ENCODE peak calls at places on chromosomes 7 and 10, in four cellular contexts. One of them, this sample, is unnamed.

GRCh38 chr10:44390585-44391072 is 5.7 kb upstream of the CXCL12 start:
- DNase-seq in naive thymus-derived CD4-positive, alpha-beta T cell: no peak
- DNase-seq in cardiac fibroblast: peak
- DNase-seq in A549: no peak
- DNase-seq in this sample: no peak

GRCh38 chr10:123993534-123994416 is 99.6 kb downstream of the CHST15 start:
- DNase-seq in A549: no peak
- DNase-seq in cardiac fibroblast: no peak
- DNase-seq in naive thymus-derived CD4-positive, alpha-beta T cell: no peak
- DNase-seq in this sample: no peak

GRCh38 chr10:132452651-132453469 is 55.9 kb downstream of the PWWP2B start:
- DNase-seq in cardiac fibroblast: peak
- DNase-seq in A549: peak
- DNase-seq in naive thymus-derived CD4-positive, alpha-beta T cell: peak
- DNase-seq in this sample: peak

GRCh38 chr10:6348091-6348862 is 145.5 kb downstream of the PFKFB3 start:
- DNase-seq in A549: no peak
- DNase-seq in cardiac fibroblast: no peak
- DNase-seq in naive thymus-derived CD4-positive, alpha-beta T cell: peak
- DNase-seq in this sample: no peak

GRCh38 chr10:6200588-6201510 is 1.9 kb upstream of the PFKFB3 start:
- DNase-seq in cardiac fibroblast: no peak
- DNase-seq in naive thymus-derived CD4-positive, alpha-beta T cell: peak
- DNase-seq in A549: no peak
- DNase-seq in this sample: no peak

GRCh38 chr7:103094102-103094501 is 19.2 kb downstream of the ARMC10 start:
- DNase-seq in A549: no peak
- DNase-seq in cardiac fibroblast: peak
- DNase-seq in naive thymus-derived CD4-positive, alpha-beta T cell: no peak
- DNase-seq in this sample: peak

GRCh38 chr10:3783721-3784432 is 1.1 kb downstream of the KLF6 start:
- DNase-seq in naive thymus-derived CD4-positive, alpha-beta T cell: peak
- DNase-seq in A549: no peak
- DNase-seq in cardiac fibroblast: peak
- DNase-seq in this sample: peak

GRCh38 chr7:44104880-44105771 is 981 bp downstream of the AEBP1 start:
- DNase-seq in A549: no peak
- DNase-seq in cardiac fibroblast: peak
- DNase-seq in naive thymus-derived CD4-positive, alpha-beta T cell: no peak
- DNase-seq in this sample: peak

GRCh38 chr10:101749033-101749432 is 26.9 kb downstream of the FGF8 start:
- DNase-seq in naive thymus-derived CD4-positive, alpha-beta T cell: no peak
- DNase-seq in A549: no peak
- DNase-seq in cardiac fibroblast: peak
- DNase-seq in this sample: peak

GRCh38 chr7:28955723-28956607 is 2.2 kb downstream of the TRIL start:
- DNase-seq in naive thymus-derived CD4-positive, alpha-beta T cell: no peak
- DNase-seq in A549: peak
- DNase-seq in cardiac fibroblast: peak
- DNase-seq in this sample: peak

GRCh38 chr7:143490719-143491306 is 13.1 kb downstream of the TAS2R41 start:
- DNase-seq in naive thymus-derived CD4-positive, alpha-beta T cell: no peak
- DNase-seq in A549: no peak
- DNase-seq in cardiac fibroblast: peak
- DNase-seq in this sample: peak

DNA sequence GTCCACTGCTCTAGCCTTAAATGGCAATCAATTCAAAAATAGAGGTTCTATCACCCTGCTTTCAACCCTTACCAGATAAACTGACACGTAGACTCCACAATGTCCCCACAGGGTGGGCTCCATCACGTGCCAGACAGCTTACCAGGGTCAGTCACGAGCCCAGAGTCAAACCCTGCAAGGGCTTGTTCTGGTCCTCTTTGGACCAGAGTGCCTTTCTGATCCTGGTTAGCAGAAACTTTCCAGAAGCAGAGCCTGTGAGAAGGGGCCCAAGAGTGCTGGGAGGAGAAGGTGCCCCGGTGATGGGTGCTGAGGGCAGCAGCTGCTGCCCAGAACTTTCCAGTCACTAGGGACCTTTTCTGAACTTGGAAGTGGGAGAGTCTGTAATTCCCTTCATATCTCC is 354 bp upstream of the GIMAP5 start:
- DNase-seq in naive thymus-derived CD4-positive, alpha-beta T cell: no peak
- DNase-seq in A549: no peak
- DNase-seq in cardiac fibroblast: no peak
- DNase-seq in this sample: no peak
- H3K4me3 ChIP-seq in naive thymus-derived CD4-positive, alpha-beta T cell: peak
- H3K4me3 ChIP-seq in A549: no peak
- H3K4me3 ChIP-seq in cardiac fibroblast: no peak
- H3K4me3 ChIP-seq in this sample: no peak

DNA sequence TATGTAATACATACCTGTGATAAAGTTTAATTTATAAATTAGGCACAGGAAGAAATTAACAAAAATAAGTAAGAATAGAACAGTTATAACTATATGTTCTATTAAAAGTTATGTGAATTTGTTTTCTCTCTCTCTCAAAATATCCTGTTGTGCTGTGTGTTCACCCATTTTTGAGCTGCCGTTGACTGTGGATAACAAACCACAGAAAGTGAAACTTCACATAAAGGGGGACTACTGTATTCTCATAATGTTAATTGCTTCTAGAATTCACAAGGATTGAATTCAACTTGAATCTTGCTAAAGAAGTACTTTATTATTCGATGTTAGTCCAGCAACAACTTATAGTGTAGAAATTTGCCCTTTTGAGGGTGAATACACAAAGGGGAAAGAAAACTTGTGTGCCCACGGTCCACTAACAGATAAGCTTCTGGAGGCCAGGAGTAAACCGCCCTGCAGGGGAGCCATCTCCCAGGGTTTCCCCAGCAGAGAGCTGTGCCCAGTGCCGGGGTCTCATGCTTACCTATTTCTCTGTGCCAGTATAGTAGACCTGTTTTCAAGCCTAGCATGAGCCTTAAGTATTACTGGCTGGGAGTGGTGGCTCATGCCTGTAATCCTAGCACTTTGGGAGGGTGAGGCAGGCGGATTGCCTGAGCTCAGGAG is 87.1 kb downstream of the KAT6B start:
- DNase-seq in naive thymus-derived CD4-positive, alpha-beta T cell: no peak
- DNase-seq in A549: no peak
- DNase-seq in cardiac fibroblast: no peak
- DNase-seq in this sample: no peak
- H3K4me3 ChIP-seq in naive thymus-derived CD4-positive, alpha-beta T cell: no peak
- H3K4me3 ChIP-seq in A549: no peak
- H3K4me3 ChIP-seq in cardiac fibroblast: no peak
- H3K4me3 ChIP-seq in this sample: no peak

DNA sequence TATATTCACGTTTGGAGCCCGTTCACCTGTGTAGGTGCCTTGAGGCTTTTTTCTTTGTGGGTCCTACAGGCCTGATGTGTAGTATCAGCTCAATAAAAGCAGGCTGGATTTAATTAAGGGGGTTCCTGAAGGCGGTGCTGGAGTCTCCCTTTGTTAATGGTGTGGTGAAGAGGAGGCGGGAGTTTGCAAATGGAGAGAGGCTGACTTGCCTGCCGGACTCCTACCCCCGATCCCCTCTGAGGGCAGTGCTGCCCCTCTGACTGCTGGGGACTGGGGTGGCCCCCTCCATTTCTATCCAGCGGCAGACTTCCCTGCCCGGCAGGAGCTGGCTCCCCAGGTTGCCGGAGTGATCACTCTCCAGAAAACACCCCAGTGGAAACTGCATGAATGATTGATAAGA is 45.1 kb downstream of the ZMIZ1 start:
- DNase-seq in cardiac fibroblast: no peak
- DNase-seq in A549: no peak
- DNase-seq in naive thymus-derived CD4-positive, alpha-beta T cell: no peak
- DNase-seq in this sample: no peak
- H3K4me3 ChIP-seq in cardiac fibroblast: no peak
- H3K4me3 ChIP-seq in A549: no peak
- H3K4me3 ChIP-seq in naive thymus-derived CD4-positive, alpha-beta T cell: no peak
- H3K4me3 ChIP-seq in this sample: no peak

GRCh38 chr10:22333667-22334282 is 11.5 kb upstream of the SPAG6 start:
- DNase-seq in naive thymus-derived CD4-positive, alpha-beta T cell: no peak
- DNase-seq in A549: no peak
- DNase-seq in cardiac fibroblast: no peak
- DNase-seq in this sample: no peak

GRCh38 chr10:22329150-22329549 is 8.3 kb downstream of the BMI1 start:
- DNase-seq in cardiac fibroblast: no peak
- DNase-seq in naive thymus-derived CD4-positive, alpha-beta T cell: no peak
- DNase-seq in A549: no peak
- DNase-seq in this sample: no peak

GRCh38 chr10:22333167-22333566 is 12.1 kb upstream of the SPAG6 start:
- DNase-seq in cardiac fibroblast: no peak
- DNase-seq in A549: no peak
- DNase-seq in naive thymus-derived CD4-positive, alpha-beta T cell: peak
- DNase-seq in this sample: no peak

GRCh38 chr10:22334414-22335203 is 10.7 kb upstream of the SPAG6 start:
- DNase-seq in A549: no peak
- DNase-seq in naive thymus-derived CD4-positive, alpha-beta T cell: no peak
- DNase-seq in cardiac fibroblast: no peak
- DNase-seq in this sample: peak

DNA sequence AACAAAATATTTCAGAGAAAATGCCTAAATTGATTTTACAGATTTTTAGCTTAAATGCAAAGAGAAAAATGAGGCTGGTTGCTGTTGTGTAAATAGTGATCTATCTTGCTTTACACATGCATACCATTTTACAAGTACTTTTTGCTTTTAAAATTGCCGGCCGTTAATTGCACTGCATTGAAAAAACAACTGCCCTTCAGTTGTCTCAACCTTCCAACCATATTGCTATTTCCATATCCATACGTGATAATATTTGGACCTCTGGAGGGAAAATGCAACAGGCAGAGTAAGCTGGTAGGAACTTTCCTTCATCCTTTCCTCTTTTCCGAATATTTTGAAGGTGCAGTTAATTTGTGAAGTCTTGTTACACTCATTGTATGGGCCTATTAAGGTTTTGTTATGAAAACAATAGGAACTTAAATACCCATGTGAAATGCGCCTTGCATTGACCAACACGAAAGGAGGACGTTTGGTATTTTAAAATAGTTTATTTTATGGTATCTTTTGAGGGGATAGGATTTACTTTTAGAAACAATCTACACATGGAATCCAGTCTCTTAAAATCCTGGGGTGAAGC is 11.3 kb downstream of the BMI1 start:
- DNase-seq in A549: no peak
- DNase-seq in naive thymus-derived CD4-positive, alpha-beta T cell: no peak
- DNase-seq in cardiac fibroblast: no peak
- DNase-seq in this sample: no peak
- H3K4me3 ChIP-seq in A549: no peak
- H3K4me3 ChIP-seq in naive thymus-derived CD4-positive, alpha-beta T cell: no peak
- H3K4me3 ChIP-seq in cardiac fibroblast: no peak
- H3K4me3 ChIP-seq in this sample: no peak

DNA sequence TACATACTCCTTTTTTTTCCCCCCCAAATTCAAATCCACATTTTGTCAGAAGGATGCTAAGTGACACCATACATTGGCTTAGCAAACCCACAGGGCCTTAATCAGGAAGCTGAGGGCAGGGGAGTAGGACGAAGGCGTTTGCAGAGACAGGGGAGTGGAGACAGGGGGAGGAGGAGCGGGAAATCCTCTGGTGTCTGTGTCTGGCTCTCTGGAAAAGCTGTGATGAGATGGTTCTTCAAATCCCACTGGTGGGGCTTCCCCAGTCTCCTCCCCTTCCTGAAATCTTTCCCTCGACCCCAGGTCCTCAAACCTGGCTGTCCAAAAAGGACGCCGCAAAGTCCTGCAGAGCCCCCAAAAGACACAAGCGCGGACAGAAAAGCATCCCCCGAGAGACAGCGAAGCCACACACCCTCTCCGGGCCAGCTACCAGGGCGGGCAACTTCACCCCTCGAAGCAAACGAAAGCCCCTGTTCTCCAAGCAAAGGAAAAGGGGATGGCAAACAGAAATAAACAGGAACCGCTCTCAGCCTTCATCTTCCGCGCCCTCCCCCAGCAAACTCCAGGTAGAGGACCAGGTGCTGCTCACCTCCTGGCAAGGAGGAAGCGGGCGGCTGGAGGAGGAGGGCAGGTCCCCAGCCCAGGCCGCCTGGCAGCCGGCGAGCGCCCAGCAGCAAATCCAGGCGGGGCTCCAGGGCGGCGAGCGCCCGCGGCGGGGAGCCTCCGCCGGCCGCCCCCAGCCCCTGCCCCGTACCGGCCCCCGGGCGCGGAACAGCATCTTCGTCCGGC is 522 bp downstream of the ELAPOR2 start:
- DNase-seq in cardiac fibroblast: peak
- DNase-seq in A549: peak
- DNase-seq in naive thymus-derived CD4-positive, alpha-beta T cell: peak
- DNase-seq in this sample: peak
- H3K4me3 ChIP-seq in cardiac fibroblast: peak
- H3K4me3 ChIP-seq in A549: peak
- H3K4me3 ChIP-seq in naive thymus-derived CD4-positive, alpha-beta T cell: peak
- H3K4me3 ChIP-seq in this sample: peak

GRCh38 chr10:8061274-8062211 is 7.1 kb downstream of the GATA3 start:
- DNase-seq in cardiac fibroblast: no peak
- DNase-seq in A549: no peak
- DNase-seq in naive thymus-derived CD4-positive, alpha-beta T cell: peak
- DNase-seq in this sample: no peak
- H3K4me3 ChIP-seq in cardiac fibroblast: no peak
- H3K4me3 ChIP-seq in A549: no peak
- H3K4me3 ChIP-seq in naive thymus-derived CD4-positive, alpha-beta T cell: peak
- H3K4me3 ChIP-seq in this sample: no peak

This sample was measured in cardiac muscle cell.